ENCODE peak calls at places on chromosomes 3 and 15, in seven cellular contexts. O is cardiac muscle cell; R is suprapubic skin; N is CD4-positive, CD25-positive, alpha-beta regulatory T cell; B is breast epithelium; L is CD8-positive, alpha-beta memory T cell; I is cardiac fibroblast. A is an unnamed sample.

GRCh38 chr3:97278506-97278905 is 464.1 kb downstream of the EPHA6 start:
- DNase-seq in I (no peak), L (no peak), B (no peak), O (no peak), R (no peak), N (no peak), A (no peak)

GRCh38 chr3:46856576-46857471 is 6.4 kb downstream of the MYL3 start:
- DNase-seq in N (no peak), R (peak), B (no peak), O (no peak), I (no peak), L (no peak), A (no peak)

GRCh38 chr3:125594581-125595011 is 701 bp downstream of the OSBPL11 start:
- DNase-seq in B (no peak), O (peak), L (no peak), R (no peak), N (no peak), I (no peak), A (peak)

GRCh38 chr3:23923786-23924185 is 6.9 kb downstream of the RPL15 start:
- DNase-seq in O (peak), N (no peak), B (no peak), R (no peak), L (no peak), I (peak), A (peak)

GRCh38 chr3:23686535-23686934 is 119.2 kb upstream of the UBE2E1 start:
- DNase-seq in B (no peak), R (no peak), I (no peak), O (no peak), L (no peak), N (no peak), A (no peak)

GRCh38 chr3:71585891-71586809 is 2.6 kb upstream of the FOXP1 start:
- DNase-seq in L (peak), I (peak), O (peak), B (no peak), R (no peak), N (peak), A (peak)

GRCh38 chr15:79815468-79815867 is 81.3 kb downstream of the MTHFS start:
- DNase-seq in O (no peak), L (no peak), I (no peak), B (no peak), N (no peak), R (no peak), A (no peak)

GRCh38 chr3:157129782-157130137 is 30.2 kb downstream of the CCNL1 start:
- DNase-seq in O (peak), I (no peak), B (peak), R (no peak), N (no peak), L (no peak), A (no peak)

GRCh38 chr3:55678521-55679216 is 191.6 kb upstream of the WNT5A start:
- DNase-seq in B (no peak), L (no peak), N (no peak), R (no peak), O (no peak), I (no peak), A (no peak)

GRCh38 chr15:52121006-52121405 is 8.4 kb upstream of the BCL2L10 start:
- DNase-seq in B (no peak), I (no peak), R (no peak), O (no peak), L (no peak), N (no peak), A (no peak)

GRCh38 chr3:39105687-39106063 is 1.8 kb downstream of the GORASP1 start:
- DNase-seq in I (no peak), B (no peak), O (no peak), R (no peak), L (no peak), N (no peak), A (no peak)
- H3K4me3 ChIP-seq in I (no peak), B (peak), O (peak), R (peak), L (no peak), N (peak), A (peak)

DNA sequence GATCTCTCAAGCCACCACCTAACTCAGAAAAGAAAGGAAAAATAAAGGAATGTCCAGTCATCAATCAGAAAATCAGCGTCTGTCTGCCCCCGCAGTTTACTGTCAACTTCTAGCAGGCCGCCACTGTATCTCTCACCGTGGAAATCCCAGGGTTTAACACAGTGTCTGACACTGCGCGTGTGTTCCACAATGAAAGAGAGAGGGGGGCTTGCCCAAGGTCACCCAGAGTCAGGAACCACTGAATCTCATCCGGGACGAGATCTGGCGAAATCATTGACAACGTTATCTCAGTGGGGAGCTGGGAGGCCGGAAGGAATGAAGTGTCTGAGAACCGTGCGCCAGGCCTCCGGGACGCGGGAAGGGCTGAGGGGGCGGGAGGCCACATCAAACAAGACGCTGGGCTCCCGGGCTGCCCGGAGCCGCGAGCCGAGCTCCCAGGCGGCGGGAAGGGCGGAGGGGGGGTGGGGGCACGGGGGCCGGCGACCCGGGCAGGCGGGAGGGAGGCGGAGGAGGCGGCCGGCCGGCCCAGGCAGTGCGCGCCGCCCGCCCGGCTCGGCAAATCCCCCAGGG is 2.2 kb upstream of the HES1 start:
- DNase-seq in B (no peak), R (peak), L (no peak), N (no peak), I (peak), O (peak), A (peak)
- H3K4me3 ChIP-seq in B (peak), R (peak), L (peak), N (no peak), I (no peak), O (peak), A (peak)

GRCh38 chr3:56962922-56963321 is 97.5 kb upstream of the SPATA12 start:
- DNase-seq in O (no peak), N (no peak), R (no peak), B (no peak), L (no peak), I (no peak), A (no peak)

GRCh38 chr3:56966104-56966503 is 94.4 kb upstream of the SPATA12 start:
- DNase-seq in O (no peak), I (no peak), B (no peak), L (no peak), N (no peak), R (no peak), A (no peak)

GRCh38 chr3:56970401-56971002 is 90.0 kb upstream of the SPATA12 start:
- DNase-seq in I (peak), O (peak), R (no peak), B (no peak), L (no peak), N (no peak), A (no peak)

GRCh38 chr3:56969851-56970250 is 90.6 kb upstream of the SPATA12 start:
- DNase-seq in R (no peak), L (no peak), O (peak), N (no peak), I (no peak), B (no peak), A (no peak)

GRCh38 chr3:56966509-56966908 is 94.0 kb upstream of the SPATA12 start:
- DNase-seq in O (no peak), B (no peak), L (no peak), I (no peak), R (no peak), N (no peak), A (no peak)
- H3K4me3 ChIP-seq in O (no peak), B (no peak), L (no peak), I (no peak), R (no peak), N (no peak), A (no peak)

GRCh38 chr3:81868597-81868996 is 107.2 kb upstream of the GBE1 start:
- DNase-seq in O (no peak), N (no peak), R (no peak), L (no peak), B (no peak), I (no peak), A (no peak)

GRCh38 chr3:81861593-81861992 is 100.1 kb upstream of the GBE1 start:
- DNase-seq in N (no peak), L (no peak), I (no peak), R (no peak), O (no peak), B (no peak), A (no peak)

GRCh38 chr3:81863714-81864113 is 102.3 kb upstream of the GBE1 start:
- DNase-seq in N (no peak), O (no peak), B (no peak), I (no peak), R (no peak), L (no peak), A (no peak)

GRCh38 chr3:81867875-81868274 is 106.4 kb upstream of the GBE1 start:
- DNase-seq in L (no peak), O (no peak), B (no peak), N (no peak), R (no peak), I (no peak), A (no peak)

DNA sequence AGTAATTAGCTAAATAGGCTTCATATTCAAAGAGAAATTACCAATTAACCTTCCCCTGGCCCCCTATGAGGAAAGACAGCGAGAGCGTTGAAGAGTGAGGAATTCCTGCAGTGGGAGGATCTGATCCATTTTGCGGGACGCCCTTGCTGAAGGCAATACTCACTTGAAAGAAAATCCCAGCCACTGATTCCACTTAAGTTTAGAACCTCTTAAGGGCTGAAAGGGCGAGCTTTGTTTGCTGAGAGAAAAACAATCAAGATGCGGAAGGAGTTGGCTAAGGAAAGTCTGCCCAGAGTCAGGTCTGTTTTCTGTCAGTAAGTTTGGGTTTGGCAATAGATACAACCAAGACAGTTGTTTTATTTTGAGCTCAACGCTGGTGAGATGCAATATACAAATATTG is 102.8 kb upstream of the GBE1 start:
- DNase-seq in I (peak), L (no peak), O (peak), R (no peak), N (no peak), B (no peak), A (no peak)
- H3K4me3 ChIP-seq in I (no peak), L (no peak), O (no peak), R (no peak), N (no peak), B (no peak), A (no peak)

GRCh38 chr3:57825116-57825515 is 69.0 kb downstream of the SLMAP start:
- DNase-seq in R (no peak), N (no peak), B (no peak), O (no peak), I (no peak), L (no peak), A (no peak)
- H3K4me3 ChIP-seq in R (no peak), N (no peak), B (no peak), O (no peak), I (no peak), L (no peak), A (no peak)

GRCh38 chr15:70817266-70817665 is 36.7 kb downstream of the LARP6 start:
- DNase-seq in O (no peak), R (no peak), N (no peak), I (no peak), B (no peak), L (no peak), A (no peak)
- H3K4me3 ChIP-seq in O (no peak), R (no peak), N (no peak), I (no peak), B (no peak), L (no peak), A (no peak)

GRCh38 chr15:91855684-91856553 is 2.4 kb downstream of the SLCO3A1 start:
- DNase-seq in N (no peak), B (peak), R (no peak), O (no peak), I (no peak), L (peak), A (no peak)
- H3K4me3 ChIP-seq in N (peak), B (no peak), R (no peak), O (peak), I (no peak), L (no peak), A (no peak)